ENCODE peak calls at places on chromosomes 5 and 9, in eight cellular contexts. L is activated naive CD8-positive, alpha-beta T cell treated with anti-CD3 and anti-CD28 coated beads, Interleukin-2, amount 50 U/mL, for 24 hours; G is activated CD4-positive, alpha-beta memory T cell treated with anti-CD3 and anti-CD28 coated beads, Interleukin-2, amount 10 ng/mL, durations not matched to agents 7 days and 5 days; Z is retinal pigment epithelial cell; J is ACHN; D is GM12891; E is fibroblast of pulmonary artery; Q is activated T-helper 1 cell treated with anti-CD3 and anti-CD28 coated beads, Interleukin-12 subunit alpha, Interleukin-12 subunit beta, Interleukin-2, Interleukin-4 antibody, amounts not matched to agents 30 ng/mL and 10 ng/mL and 1 ng/mL, durations not matched to agents 14 hours and 24 hours and 36 hours. H is an unnamed sample.

GRCh38 chr9:95406114-95406513 is 88.6 kb upstream of the FANCC start:
- DNase-seq in L (no peak), G (no peak), Z (no peak), J (no peak), D (no peak), E (peak; percentile 78), Q (no peak), H (no peak)

GRCh38 chr9:133712221-133713100 is 25.7 kb downstream of the SARDH start:
- DNase-seq in L (no peak), G (no peak), Z (no peak), J (no peak), D (no peak), E (no peak), Q (no peak), H (no peak)

GRCh38 chr9:69750085-69750484 is 9.7 kb downstream of the PTAR1 start:
- DNase-seq in L (no peak), G (no peak), Z (no peak), J (no peak), D (no peak), E (no peak), Q (no peak), H (no peak)

GRCh38 chr5:82820958-82821880 is 256.0 kb downstream of the TMEM167A start:
- DNase-seq in L (no peak), G (no peak), Z (no peak), J (no peak), D (peak; percentile 9), E (no peak), Q (no peak), H (no peak)

GRCh38 chr5:126365446-126366198 is 57.6 kb upstream of the GRAMD2B start:
- DNase-seq in L (no peak), G (no peak), Z (no peak), J (no peak), D (no peak), E (no peak), Q (no peak), H (no peak)

GRCh38 chr5:20360243-20360642 is 372.2 kb upstream of the CDH18 start:
- DNase-seq in L (no peak), G (no peak), Z (peak; percentile 59), J (no peak), D (no peak), E (no peak), Q (no peak), H (no peak)

GRCh38 chr9:106888992-106889631 is 26.1 kb downstream of the ZNF462 start:
- DNase-seq in L (no peak), G (no peak), Z (no peak), J (no peak), D (no peak), E (no peak), Q (no peak), H (no peak)

GRCh38 chr5:151480859-151481258 is 33.5 kb downstream of the SLC36A1 start:
- DNase-seq in L (no peak), G (no peak), Z (no peak), J (no peak), D (no peak), E (peak; percentile 31), Q (no peak), H (no peak)

GRCh38 chr5:163770625-163771024 is 265.2 kb downstream of the MAT2B start:
- DNase-seq in L (no peak), G (no peak), Z (no peak), J (no peak), D (no peak), E (no peak), Q (no peak), H (no peak)

H was measured in activated CD4-positive, alpha-beta T cell treated with anti-CD3 and anti-CD28 coated beads, Interleukin-2, amount 10 ng/mL, durations not matched to agents 24 days and 14 days.